ENCODE peak calls at places on chromosomes 16 and 17, in six cellular contexts. One of them, this sample, is unnamed.

GRCh38 chr16:17277981-17278381 is 192.8 kb downstream of the XYLT1 start:
- DNase-seq in GM03348: no peak
- DNase-seq in Right ventricle myocardium superior: peak
- DNase-seq in T47D: peak
- DNase-seq in glomerular endothelial cell: no peak
- DNase-seq in DMS153: peak
- DNase-seq in this sample: peak

GRCh38 chr16:67481561-67482259 is 753 bp upstream of the ATP6V0D1 start:
- DNase-seq in GM03348: no peak
- DNase-seq in Right ventricle myocardium superior: peak
- DNase-seq in T47D: no peak
- DNase-seq in glomerular endothelial cell: no peak
- DNase-seq in DMS153: no peak
- DNase-seq in this sample: no peak

GRCh38 chr17:80912451-80912850 is 79.2 kb upstream of the CHMP6 start:
- DNase-seq in GM03348: no peak
- DNase-seq in Right ventricle myocardium superior: no peak
- DNase-seq in T47D: no peak
- DNase-seq in glomerular endothelial cell: no peak
- DNase-seq in DMS153: no peak
- DNase-seq in this sample: no peak

GRCh38 chr17:6894206-6894528 is 62.6 kb upstream of the TEKT1 start:
- DNase-seq in GM03348: peak
- DNase-seq in Right ventricle myocardium superior: no peak
- DNase-seq in T47D: no peak
- DNase-seq in glomerular endothelial cell: no peak
- DNase-seq in DMS153: no peak
- DNase-seq in this sample: no peak

GRCh38 chr16:54411555-54411954 is 125.0 kb upstream of the IRX3 start:
- DNase-seq in GM03348: no peak
- DNase-seq in Right ventricle myocardium superior: peak
- DNase-seq in T47D: no peak
- DNase-seq in glomerular endothelial cell: no peak
- DNase-seq in DMS153: peak
- DNase-seq in this sample: no peak

GRCh38 chr17:29958947-29959657 is 17.7 kb downstream of the EFCAB5 start:
- DNase-seq in GM03348: no peak
- DNase-seq in Right ventricle myocardium superior: no peak
- DNase-seq in T47D: peak
- DNase-seq in glomerular endothelial cell: no peak
- DNase-seq in DMS153: no peak
- DNase-seq in this sample: no peak

GRCh38 chr17:30476726-30477082 is 504 bp upstream of the GOSR1 start:
- DNase-seq in GM03348: peak
- DNase-seq in Right ventricle myocardium superior: no peak
- DNase-seq in T47D: peak
- DNase-seq in glomerular endothelial cell: peak
- DNase-seq in DMS153: no peak
- DNase-seq in this sample: no peak

GRCh38 chr16:57694556-57695377 is at the start of gene DRC7:
- DNase-seq in GM03348: no peak
- DNase-seq in Right ventricle myocardium superior: no peak
- DNase-seq in T47D: peak
- DNase-seq in glomerular endothelial cell: peak
- DNase-seq in DMS153: peak
- DNase-seq in this sample: peak

GRCh38 chr16:10552998-10553491 is 27.4 kb downstream of the EMP2 start:
- DNase-seq in GM03348: no peak
- DNase-seq in Right ventricle myocardium superior: peak
- DNase-seq in T47D: no peak
- DNase-seq in glomerular endothelial cell: no peak
- DNase-seq in DMS153: no peak
- DNase-seq in this sample: peak

GRCh38 chr17:49106366-49107210 is 26.0 kb upstream of the B4GALNT2 start:
- DNase-seq in GM03348: no peak
- DNase-seq in Right ventricle myocardium superior: no peak
- DNase-seq in T47D: peak
- DNase-seq in glomerular endothelial cell: no peak
- DNase-seq in DMS153: no peak
- DNase-seq in this sample: no peak

GRCh38 chr16:72985148-72985882 is 62.6 kb downstream of the ZFHX3 start:
- DNase-seq in GM03348: peak
- DNase-seq in Right ventricle myocardium superior: peak
- DNase-seq in T47D: no peak
- DNase-seq in glomerular endothelial cell: no peak
- DNase-seq in DMS153: no peak
- DNase-seq in this sample: no peak

GRCh38 chr17:16101440-16101839 is 101.8 kb downstream of the TTC19 start:
- DNase-seq in GM03348: no peak
- DNase-seq in Right ventricle myocardium superior: no peak
- DNase-seq in T47D: no peak
- DNase-seq in glomerular endothelial cell: no peak
- DNase-seq in DMS153: no peak
- DNase-seq in this sample: no peak

GRCh38 chr17:71764507-71764906 is 356.3 kb upstream of the SOX9 start:
- DNase-seq in GM03348: peak
- DNase-seq in Right ventricle myocardium superior: no peak
- DNase-seq in T47D: peak
- DNase-seq in glomerular endothelial cell: no peak
- DNase-seq in DMS153: peak
- DNase-seq in this sample: no peak